ENCODE peak calls at places on chromosome 20, in eight cellular contexts. One of them, this sample, is unnamed.
A peak's percentile ranks its signal among the peaks of the same experiment; 100 is the strongest.

GRCh38 chr20:33731693-33732165 is at the start of gene ZNF341:
- DNase-seq in colonic mucosa: peak; percentile 88
- DNase-seq in right cardiac atrium: peak; percentile 97
- DNase-seq in LoVo: peak; percentile 85
- DNase-seq in stimulated activated CD8-positive, alpha-beta memory T cell treated with anti-CD3 and anti-CD28 coated beads, Interleukin-4, amount 100 ng/mL, for 1 hour: peak; percentile 80
- DNase-seq in body of pancreas: peak; percentile 92
- DNase-seq in naive B cell: peak; percentile 89
- DNase-seq in GM23248: peak; percentile 94
- DNase-seq in this sample: no peak

GRCh38 chr20:3135507-3136070 is 24.1 kb downstream of the FASTKD5 start:
- DNase-seq in colonic mucosa: no peak
- DNase-seq in right cardiac atrium: no peak
- DNase-seq in LoVo: no peak
- DNase-seq in stimulated activated CD8-positive, alpha-beta memory T cell treated with anti-CD3 and anti-CD28 coated beads, Interleukin-4, amount 100 ng/mL, for 1 hour: no peak
- DNase-seq in body of pancreas: no peak
- DNase-seq in naive B cell: no peak
- DNase-seq in GM23248: peak; percentile 59
- DNase-seq in this sample: no peak

GRCh38 chr20:5688431-5688972 is 61.7 kb upstream of the SHLD1 start:
- DNase-seq in colonic mucosa: no peak
- DNase-seq in right cardiac atrium: peak; percentile 47
- DNase-seq in LoVo: no peak
- DNase-seq in stimulated activated CD8-positive, alpha-beta memory T cell treated with anti-CD3 and anti-CD28 coated beads, Interleukin-4, amount 100 ng/mL, for 1 hour: no peak
- DNase-seq in body of pancreas: peak; percentile 17
- DNase-seq in naive B cell: no peak
- DNase-seq in GM23248: no peak
- DNase-seq in this sample: no peak

GRCh38 chr20:17646901-17647301 is 35.1 kb downstream of the RRBP1 start:
- DNase-seq in colonic mucosa: no peak
- DNase-seq in right cardiac atrium: peak; percentile 42
- DNase-seq in LoVo: no peak
- DNase-seq in stimulated activated CD8-positive, alpha-beta memory T cell treated with anti-CD3 and anti-CD28 coated beads, Interleukin-4, amount 100 ng/mL, for 1 hour: no peak
- DNase-seq in body of pancreas: no peak
- DNase-seq in naive B cell: no peak
- DNase-seq in GM23248: no peak
- DNase-seq in this sample: no peak

GRCh38 chr20:40797425-40797824 is 108.4 kb upstream of the MAFB start:
- DNase-seq in colonic mucosa: no peak
- DNase-seq in right cardiac atrium: no peak
- DNase-seq in LoVo: peak; percentile 16
- DNase-seq in stimulated activated CD8-positive, alpha-beta memory T cell treated with anti-CD3 and anti-CD28 coated beads, Interleukin-4, amount 100 ng/mL, for 1 hour: no peak
- DNase-seq in body of pancreas: no peak
- DNase-seq in naive B cell: no peak
- DNase-seq in GM23248: peak; percentile 36
- DNase-seq in this sample: no peak

GRCh38 chr20:32681175-32682084 is 7.7 kb upstream of the C20orf203 start:
- DNase-seq in colonic mucosa: no peak
- DNase-seq in right cardiac atrium: no peak
- DNase-seq in LoVo: no peak
- DNase-seq in stimulated activated CD8-positive, alpha-beta memory T cell treated with anti-CD3 and anti-CD28 coated beads, Interleukin-4, amount 100 ng/mL, for 1 hour: no peak
- DNase-seq in body of pancreas: no peak
- DNase-seq in naive B cell: no peak
- DNase-seq in GM23248: no peak
- DNase-seq in this sample: peak; percentile 24

GRCh38 chr20:10047427-10047826 is 12.6 kb downstream of the ANKEF1 start:
- DNase-seq in colonic mucosa: no peak
- DNase-seq in right cardiac atrium: peak; percentile 51
- DNase-seq in LoVo: no peak
- DNase-seq in stimulated activated CD8-positive, alpha-beta memory T cell treated with anti-CD3 and anti-CD28 coated beads, Interleukin-4, amount 100 ng/mL, for 1 hour: no peak
- DNase-seq in body of pancreas: no peak
- DNase-seq in naive B cell: no peak
- DNase-seq in GM23248: peak; percentile 4
- DNase-seq in this sample: no peak

GRCh38 chr20:51171141-51171540 is 148.2 kb upstream of the KCNG1 start:
- DNase-seq in colonic mucosa: no peak
- DNase-seq in right cardiac atrium: no peak
- DNase-seq in LoVo: no peak
- DNase-seq in stimulated activated CD8-positive, alpha-beta memory T cell treated with anti-CD3 and anti-CD28 coated beads, Interleukin-4, amount 100 ng/mL, for 1 hour: no peak
- DNase-seq in body of pancreas: no peak
- DNase-seq in naive B cell: no peak
- DNase-seq in GM23248: no peak
- DNase-seq in this sample: peak; percentile 18

GRCh38 chr20:49379338-49379737 is 101.5 kb upstream of the ZNFX1 start:
- DNase-seq in colonic mucosa: no peak
- DNase-seq in right cardiac atrium: no peak
- DNase-seq in LoVo: no peak
- DNase-seq in stimulated activated CD8-positive, alpha-beta memory T cell treated with anti-CD3 and anti-CD28 coated beads, Interleukin-4, amount 100 ng/mL, for 1 hour: no peak
- DNase-seq in body of pancreas: no peak
- DNase-seq in naive B cell: no peak
- DNase-seq in GM23248: no peak
- DNase-seq in this sample: no peak

GRCh38 chr20:52190437-52191131 is 995 bp downstream of the ZFP64 start:
- DNase-seq in colonic mucosa: peak; percentile 82
- DNase-seq in right cardiac atrium: peak; percentile 62
- DNase-seq in LoVo: peak; percentile 46
- DNase-seq in stimulated activated CD8-positive, alpha-beta memory T cell treated with anti-CD3 and anti-CD28 coated beads, Interleukin-4, amount 100 ng/mL, for 1 hour: no peak
- DNase-seq in body of pancreas: peak; percentile 23
- DNase-seq in naive B cell: peak; percentile 9
- DNase-seq in GM23248: peak; percentile 74
- DNase-seq in this sample: no peak

GRCh38 chr20:10005885-10006284 is 28.9 kb upstream of the ANKEF1 start:
- DNase-seq in colonic mucosa: no peak
- DNase-seq in right cardiac atrium: no peak
- DNase-seq in LoVo: no peak
- DNase-seq in stimulated activated CD8-positive, alpha-beta memory T cell treated with anti-CD3 and anti-CD28 coated beads, Interleukin-4, amount 100 ng/mL, for 1 hour: no peak
- DNase-seq in body of pancreas: peak; percentile 82
- DNase-seq in naive B cell: no peak
- DNase-seq in GM23248: no peak
- DNase-seq in this sample: no peak

GRCh38 chr20:62120990-62121775 is 1.1 kb upstream of the LSM14B start:
- DNase-seq in colonic mucosa: peak; percentile 61
- DNase-seq in right cardiac atrium: no peak
- DNase-seq in LoVo: no peak
- DNase-seq in stimulated activated CD8-positive, alpha-beta memory T cell treated with anti-CD3 and anti-CD28 coated beads, Interleukin-4, amount 100 ng/mL, for 1 hour: no peak
- DNase-seq in body of pancreas: peak; percentile 64
- DNase-seq in naive B cell: peak; percentile 21
- DNase-seq in GM23248: peak; percentile 86
- DNase-seq in this sample: no peak

GRCh38 chr20:3247638-3248037 is 8.6 kb upstream of the SLC4A11 start:
- DNase-seq in colonic mucosa: no peak
- DNase-seq in right cardiac atrium: no peak
- DNase-seq in LoVo: no peak
- DNase-seq in stimulated activated CD8-positive, alpha-beta memory T cell treated with anti-CD3 and anti-CD28 coated beads, Interleukin-4, amount 100 ng/mL, for 1 hour: no peak
- DNase-seq in body of pancreas: no peak
- DNase-seq in naive B cell: no peak
- DNase-seq in GM23248: peak; percentile 18
- DNase-seq in this sample: no peak

GRCh38 chr20:61331542-61331941 is 79.5 kb downstream of the CDH4 start:
- DNase-seq in colonic mucosa: no peak
- DNase-seq in right cardiac atrium: no peak
- DNase-seq in LoVo: no peak
- DNase-seq in stimulated activated CD8-positive, alpha-beta memory T cell treated with anti-CD3 and anti-CD28 coated beads, Interleukin-4, amount 100 ng/mL, for 1 hour: no peak
- DNase-seq in body of pancreas: no peak
- DNase-seq in naive B cell: no peak
- DNase-seq in GM23248: no peak
- DNase-seq in this sample: no peak

GRCh38 chr20:8018928-8019177 is 708 bp downstream of the TMX4 start:
- DNase-seq in colonic mucosa: no peak
- DNase-seq in right cardiac atrium: no peak
- DNase-seq in LoVo: peak; percentile 64
- DNase-seq in stimulated activated CD8-positive, alpha-beta memory T cell treated with anti-CD3 and anti-CD28 coated beads, Interleukin-4, amount 100 ng/mL, for 1 hour: peak; percentile 7
- DNase-seq in body of pancreas: peak; percentile 51
- DNase-seq in naive B cell: no peak
- DNase-seq in GM23248: no peak
- DNase-seq in this sample: no peak

GRCh38 chr20:64140956-64141355 is 23.3 kb upstream of the MYT1 start:
- DNase-seq in colonic mucosa: no peak
- DNase-seq in right cardiac atrium: peak; percentile 4
- DNase-seq in LoVo: no peak
- DNase-seq in stimulated activated CD8-positive, alpha-beta memory T cell treated with anti-CD3 and anti-CD28 coated beads, Interleukin-4, amount 100 ng/mL, for 1 hour: no peak
- DNase-seq in body of pancreas: no peak
- DNase-seq in naive B cell: no peak
- DNase-seq in GM23248: no peak
- DNase-seq in this sample: no peak

GRCh38 chr20:45704969-45705637 is at the start of gene WFDC10B:
- DNase-seq in colonic mucosa: peak; percentile 22
- DNase-seq in right cardiac atrium: no peak
- DNase-seq in LoVo: peak; percentile 6
- DNase-seq in stimulated activated CD8-positive, alpha-beta memory T cell treated with anti-CD3 and anti-CD28 coated beads, Interleukin-4, amount 100 ng/mL, for 1 hour: no peak
- DNase-seq in body of pancreas: peak; percentile 4
- DNase-seq in naive B cell: no peak
- DNase-seq in GM23248: no peak
- DNase-seq in this sample: no peak

GRCh38 chr20:25054995-25055629 is 2.8 kb downstream of the ACSS1 start:
- DNase-seq in colonic mucosa: no peak
- DNase-seq in right cardiac atrium: peak; percentile 53
- DNase-seq in LoVo: no peak
- DNase-seq in stimulated activated CD8-positive, alpha-beta memory T cell treated with anti-CD3 and anti-CD28 coated beads, Interleukin-4, amount 100 ng/mL, for 1 hour: no peak
- DNase-seq in body of pancreas: no peak
- DNase-seq in naive B cell: no peak
- DNase-seq in GM23248: peak; percentile 77
- DNase-seq in this sample: no peak

GRCh38 chr20:10848810-10849370 is 175.1 kb upstream of the JAG1 start:
- DNase-seq in colonic mucosa: peak; percentile 64
- DNase-seq in right cardiac atrium: peak; percentile 61
- DNase-seq in LoVo: peak; percentile 80
- DNase-seq in stimulated activated CD8-positive, alpha-beta memory T cell treated with anti-CD3 and anti-CD28 coated beads, Interleukin-4, amount 100 ng/mL, for 1 hour: no peak
- DNase-seq in body of pancreas: peak; percentile 30
- DNase-seq in naive B cell: no peak
- DNase-seq in GM23248: peak; percentile 94
- DNase-seq in this sample: peak; percentile 58

GRCh38 chr20:32743237-32744112 is at the start of gene COMMD7:
- DNase-seq in colonic mucosa: peak; percentile 62
- DNase-seq in right cardiac atrium: peak; percentile 88
- DNase-seq in LoVo: peak; percentile 36
- DNase-seq in stimulated activated CD8-positive, alpha-beta memory T cell treated with anti-CD3 and anti-CD28 coated beads, Interleukin-4, amount 100 ng/mL, for 1 hour: peak; percentile 33
- DNase-seq in body of pancreas: peak; percentile 64
- DNase-seq in naive B cell: peak; percentile 70
- DNase-seq in GM23248: peak; percentile 78
- DNase-seq in this sample: no peak

GRCh38 chr20:50344232-50345071 is 153.8 kb downstream of the CEBPB start:
- DNase-seq in colonic mucosa: no peak
- DNase-seq in right cardiac atrium: no peak
- DNase-seq in LoVo: no peak
- DNase-seq in stimulated activated CD8-positive, alpha-beta memory T cell treated with anti-CD3 and anti-CD28 coated beads, Interleukin-4, amount 100 ng/mL, for 1 hour: no peak
- DNase-seq in body of pancreas: no peak
- DNase-seq in naive B cell: no peak
- DNase-seq in GM23248: no peak
- DNase-seq in this sample: no peak

GRCh38 chr20:45157977-45158376 is 16.7 kb upstream of the PI3 start:
- DNase-seq in colonic mucosa: peak; percentile 75
- DNase-seq in right cardiac atrium: no peak
- DNase-seq in LoVo: peak; percentile 87
- DNase-seq in stimulated activated CD8-positive, alpha-beta memory T cell treated with anti-CD3 and anti-CD28 coated beads, Interleukin-4, amount 100 ng/mL, for 1 hour: no peak
- DNase-seq in body of pancreas: peak; percentile 23
- DNase-seq in naive B cell: no peak
- DNase-seq in GM23248: peak; percentile 84
- DNase-seq in this sample: peak; percentile 61

GRCh38 chr20:12252793-12253192 is 335.1 kb downstream of the BTBD3 start:
- DNase-seq in colonic mucosa: no peak
- DNase-seq in right cardiac atrium: no peak
- DNase-seq in LoVo: no peak
- DNase-seq in stimulated activated CD8-positive, alpha-beta memory T cell treated with anti-CD3 and anti-CD28 coated beads, Interleukin-4, amount 100 ng/mL, for 1 hour: no peak
- DNase-seq in body of pancreas: no peak
- DNase-seq in naive B cell: no peak
- DNase-seq in GM23248: no peak
- DNase-seq in this sample: no peak

GRCh38 chr20:20827992-20828597 is 115.7 kb upstream of the RALGAPA2 start:
- DNase-seq in colonic mucosa: no peak
- DNase-seq in right cardiac atrium: no peak
- DNase-seq in LoVo: no peak
- DNase-seq in stimulated activated CD8-positive, alpha-beta memory T cell treated with anti-CD3 and anti-CD28 coated beads, Interleukin-4, amount 100 ng/mL, for 1 hour: no peak
- DNase-seq in body of pancreas: no peak
- DNase-seq in naive B cell: no peak
- DNase-seq in GM23248: no peak
- DNase-seq in this sample: no peak

GRCh38 chr20:35108921-35109320 is 16.3 kb upstream of the TRPC4AP start:
- DNase-seq in colonic mucosa: no peak
- DNase-seq in right cardiac atrium: no peak
- DNase-seq in LoVo: no peak
- DNase-seq in stimulated activated CD8-positive, alpha-beta memory T cell treated with anti-CD3 and anti-CD28 coated beads, Interleukin-4, amount 100 ng/mL, for 1 hour: no peak
- DNase-seq in body of pancreas: no peak
- DNase-seq in naive B cell: no peak
- DNase-seq in GM23248: no peak
- DNase-seq in this sample: peak; percentile 49

GRCh38 chr20:64038579-64039292 is 2.8 kb downstream of the C20orf204 start:
- DNase-seq in colonic mucosa: peak; percentile 78
- DNase-seq in right cardiac atrium: peak; percentile 92
- DNase-seq in LoVo: peak; percentile 72
- DNase-seq in stimulated activated CD8-positive, alpha-beta memory T cell treated with anti-CD3 and anti-CD28 coated beads, Interleukin-4, amount 100 ng/mL, for 1 hour: peak; percentile 50
- DNase-seq in body of pancreas: peak; percentile 75
- DNase-seq in naive B cell: peak; percentile 77
- DNase-seq in GM23248: peak; percentile 76
- DNase-seq in this sample: peak; percentile 41

GRCh38 chr20:17377222-17377621 is 150.4 kb downstream of the PCSK2 start:
- DNase-seq in colonic mucosa: no peak
- DNase-seq in right cardiac atrium: no peak
- DNase-seq in LoVo: no peak
- DNase-seq in stimulated activated CD8-positive, alpha-beta memory T cell treated with anti-CD3 and anti-CD28 coated beads, Interleukin-4, amount 100 ng/mL, for 1 hour: no peak
- DNase-seq in body of pancreas: no peak
- DNase-seq in naive B cell: no peak
- DNase-seq in GM23248: no peak
- DNase-seq in this sample: no peak

GRCh38 chr20:527571-527886 is 16.1 kb downstream of the CSNK2A1 start:
- DNase-seq in colonic mucosa: no peak
- DNase-seq in right cardiac atrium: no peak
- DNase-seq in LoVo: no peak
- DNase-seq in stimulated activated CD8-positive, alpha-beta memory T cell treated with anti-CD3 and anti-CD28 coated beads, Interleukin-4, amount 100 ng/mL, for 1 hour: no peak
- DNase-seq in body of pancreas: no peak
- DNase-seq in naive B cell: no peak
- DNase-seq in GM23248: no peak
- DNase-seq in this sample: no peak

GRCh38 chr20:25019381-25020155 is 27.0 kb upstream of the APMAP start:
- DNase-seq in colonic mucosa: no peak
- DNase-seq in right cardiac atrium: no peak
- DNase-seq in LoVo: no peak
- DNase-seq in stimulated activated CD8-positive, alpha-beta memory T cell treated with anti-CD3 and anti-CD28 coated beads, Interleukin-4, amount 100 ng/mL, for 1 hour: no peak
- DNase-seq in body of pancreas: peak; percentile 71
- DNase-seq in naive B cell: no peak
- DNase-seq in GM23248: no peak
- DNase-seq in this sample: no peak

GRCh38 chr20:49286689-49287551 is 9.1 kb upstream of the ZNFX1 start:
- DNase-seq in colonic mucosa: peak; percentile 68
- DNase-seq in right cardiac atrium: no peak
- DNase-seq in LoVo: peak; percentile 91
- DNase-seq in stimulated activated CD8-positive, alpha-beta memory T cell treated with anti-CD3 and anti-CD28 coated beads, Interleukin-4, amount 100 ng/mL, for 1 hour: no peak
- DNase-seq in body of pancreas: no peak
- DNase-seq in naive B cell: no peak
- DNase-seq in GM23248: peak; percentile 38
- DNase-seq in this sample: peak; percentile 88